ENCODE peak calls at places on chromosomes 13 and 19, in five cellular contexts. K is heart right ventricle, Q is hepatocyte, B is body of pancreas, D is pancreas. F is an unnamed sample.

GRCh38 chr19:18135712-18136584 is 17.0 kb upstream of the PIK3R2 start:
- DNase-seq in K (no peak), Q (peak; percentile 91), B (peak; percentile 83), D (peak; percentile 76), F (no peak)

GRCh38 chr13:98710521-98710920 is 42.0 kb downstream of the SLC15A1 start:
- DNase-seq in K (no peak), Q (no peak), B (no peak), D (no peak), F (peak; percentile 63)

GRCh38 chr13:59352600-59352999 is 811.1 kb downstream of the DIAPH3 start:
- DNase-seq in K (no peak), Q (peak; percentile 19), B (peak; percentile 42), D (peak; percentile 55), F (no peak)

GRCh38 chr19:41845051-41845590 is 279 bp downstream of the DMRTC2 start:
- DNase-seq in K (no peak), Q (no peak), B (no peak), D (no peak), F (no peak)

GRCh38 chr13:74111399-74111798 is 22.8 kb downstream of the KLF12 start:
- DNase-seq in K (no peak), Q (no peak), B (no peak), D (no peak), F (no peak)

GRCh38 chr13:23433171-23434153 is at the start of gene SACS:
- DNase-seq in K (no peak), Q (peak; percentile 45), B (peak; percentile 31), D (peak; percentile 36), F (no peak)

GRCh38 chr13:45295536-45295935 is 45.4 kb downstream of the TPT1 start:
- DNase-seq in K (no peak), Q (no peak), B (peak; percentile 8), D (no peak), F (no peak)

GRCh38 chr13:33164331-33164730 is 121.2 kb downstream of the STARD13 start:
- DNase-seq in K (no peak), Q (no peak), B (no peak), D (no peak), F (no peak)

GRCh38 chr13:40271931-40272775 is 394.3 kb downstream of the FOXO1 start:
- DNase-seq in K (peak; percentile 44), Q (peak; percentile 44), B (peak; percentile 70), D (peak; percentile 29), F (peak; percentile 57)

GRCh38 chr19:46748325-46749109 is 2.3 kb upstream of the STRN4 start:
- DNase-seq in K (peak; percentile 73), Q (peak; percentile 78), B (peak; percentile 68), D (peak; percentile 55), F (peak; percentile 78)

GRCh38 chr19:7292352-7292949 is 1.8 kb downstream of the INSR start:
- DNase-seq in K (no peak), Q (no peak), B (peak; percentile 33), D (peak; percentile 24), F (no peak)

GRCh38 chr13:74674701-74675100 is 540.5 kb upstream of the KLF12 start:
- DNase-seq in K (no peak), Q (no peak), B (no peak), D (no peak), F (no peak)

GRCh38 chr19:40314646-40315045 is 29.5 kb upstream of the AKT2 start:
- DNase-seq in K (no peak), Q (no peak), B (no peak), D (no peak), F (no peak)

GRCh38 chr13:100138859-100139491 is 50.1 kb downstream of the PCCA start:
- DNase-seq in K (no peak), Q (no peak), B (no peak), D (no peak), F (no peak)

GRCh38 chr19:1811472-1811894 is 593 bp downstream of the ATP8B3 start:
- DNase-seq in K (peak; percentile 62), Q (peak; percentile 87), B (peak; percentile 80), D (peak; percentile 71), F (peak; percentile 62)

GRCh38 chr19:14871619-14872230 is 14.2 kb downstream of the OR7A17 start:
- DNase-seq in K (no peak), Q (no peak), B (no peak), D (no peak), F (no peak)

GRCh38 chr19:55643733-55644116 is 276 bp downstream of the ZNF581 start:
- DNase-seq in K (no peak), Q (no peak), B (no peak), D (no peak), F (no peak)

GRCh38 chr13:45728759-45729158 is 26.6 kb downstream of the CBY2 start:
- DNase-seq in K (no peak), Q (peak; percentile 22), B (no peak), D (no peak), F (no peak)

GRCh38 chr19:17510220-17510993 is 1.0 kb upstream of the PGLS start:
- DNase-seq in K (no peak), Q (no peak), B (no peak), D (no peak), F (peak; percentile 20)

GRCh38 chr19:50344661-50345318 is 15.6 kb upstream of the KCNC3 start:
- DNase-seq in K (no peak), Q (no peak), B (no peak), D (no peak), F (no peak)

GRCh38 chr19:5127710-5128109 is 158.8 kb downstream of the KDM4B start:
- DNase-seq in K (no peak), Q (no peak), B (no peak), D (no peak), F (no peak)

GRCh38 chr13:30615851-30616311 is 1.8 kb upstream of the USPL1 start:
- DNase-seq in K (no peak), Q (peak; percentile 56), B (no peak), D (no peak), F (no peak)

GRCh38 chr19:10290876-10291553 is 1.3 kb downstream of the ICAM5 start:
- DNase-seq in K (peak; percentile 64), Q (peak; percentile 58), B (peak; percentile 50), D (no peak), F (no peak)

GRCh38 chr13:21106089-21106488 is 44.7 kb upstream of the LATS2 start:
- DNase-seq in K (no peak), Q (no peak), B (no peak), D (no peak), F (peak; percentile 75)

GRCh38 chr13:76697277-76697676 is 188.9 kb downstream of the KCTD12 start:
- DNase-seq in K (no peak), Q (no peak), B (no peak), D (no peak), F (no peak)

GRCh38 chr13:34044660-34045080 is 226.7 kb downstream of the RFC3 start:
- DNase-seq in K (no peak), Q (no peak), B (no peak), D (no peak), F (peak; percentile 92)

GRCh38 chr13:77516342-77516789 is 19.1 kb upstream of the SCEL start:
- DNase-seq in K (no peak), Q (no peak), B (no peak), D (no peak), F (no peak)

GRCh38 chr19:46670874-46671273 is 9.9 kb upstream of the DACT3 start:
- DNase-seq in K (no peak), Q (no peak), B (no peak), D (no peak), F (no peak)

GRCh38 chr19:1953037-1953436 is 12.1 kb downstream of the CSNK1G2 start:
- DNase-seq in K (no peak), Q (no peak), B (no peak), D (no peak), F (no peak)

GRCh38 chr13:20475927-20476691 is 49.5 kb downstream of the CRYL1 start:
- DNase-seq in K (no peak), Q (peak; percentile 24), B (peak; percentile 76), D (peak; percentile 60), F (no peak)

GRCh38 chr19:5578094-5578846 is 10.5 kb upstream of the TINCR start:
- DNase-seq in K (peak; percentile 69), Q (peak; percentile 85), B (peak; percentile 63), D (no peak), F (peak; percentile 47)

GRCh38 chr19:47069795-47070194 is 21.4 kb upstream of the TMEM160 start:
- DNase-seq in K (no peak), Q (no peak), B (no peak), D (no peak), F (no peak)

GRCh38 chr13:33236021-33236420 is 49.5 kb downstream of the STARD13 start:
- DNase-seq in K (no peak), Q (no peak), B (no peak), D (no peak), F (no peak)

DNA sequence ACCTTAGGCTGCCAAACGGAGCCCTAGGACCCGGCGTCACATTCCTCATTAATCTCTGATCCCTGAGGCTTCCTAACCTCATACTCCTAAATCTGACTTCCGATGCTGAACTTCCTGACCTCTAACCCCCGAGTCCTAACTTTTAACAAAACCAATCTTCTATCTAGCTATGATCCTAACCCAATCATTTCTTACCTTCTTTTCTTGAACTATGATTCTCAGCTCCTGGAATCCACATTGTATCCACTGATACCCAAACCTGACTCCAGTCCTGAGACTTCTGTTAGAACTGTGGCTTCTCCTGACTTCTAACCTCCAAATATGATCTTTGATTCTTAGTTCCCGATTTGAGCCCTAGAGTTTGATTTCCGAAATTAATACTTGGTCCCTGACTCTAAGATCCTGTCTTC is 456 bp downstream of the NFKBIB start:
- DNase-seq in K (no peak), Q (no peak), B (no peak), D (no peak), F (no peak)
- H3K36me3 ChIP-seq in K (no peaks in the 10 kb centered on the region), Q (no peaks in the 10 kb centered on the region), B (peaks cover 4% of the 10 kb centered on the region), D (no peaks in the 10 kb centered on the region), F (peaks cover 6% of the 10 kb centered on the region)

GRCh38 chr19:23461120-23461519 is 65.8 kb upstream of the ZNF91 start:
- DNase-seq in K (no peak), Q (no peak), B (no peak), D (no peak), F (no peak)
- H3K9me3 ChIP-seq in K (no peaks in the 10 kb centered on the region), Q (no peaks in the 10 kb centered on the region), B (peaks cover 7% of the 10 kb centered on the region), D (no peaks in the 10 kb centered on the region), F (no peaks in the 10 kb centered on the region)

DNA sequence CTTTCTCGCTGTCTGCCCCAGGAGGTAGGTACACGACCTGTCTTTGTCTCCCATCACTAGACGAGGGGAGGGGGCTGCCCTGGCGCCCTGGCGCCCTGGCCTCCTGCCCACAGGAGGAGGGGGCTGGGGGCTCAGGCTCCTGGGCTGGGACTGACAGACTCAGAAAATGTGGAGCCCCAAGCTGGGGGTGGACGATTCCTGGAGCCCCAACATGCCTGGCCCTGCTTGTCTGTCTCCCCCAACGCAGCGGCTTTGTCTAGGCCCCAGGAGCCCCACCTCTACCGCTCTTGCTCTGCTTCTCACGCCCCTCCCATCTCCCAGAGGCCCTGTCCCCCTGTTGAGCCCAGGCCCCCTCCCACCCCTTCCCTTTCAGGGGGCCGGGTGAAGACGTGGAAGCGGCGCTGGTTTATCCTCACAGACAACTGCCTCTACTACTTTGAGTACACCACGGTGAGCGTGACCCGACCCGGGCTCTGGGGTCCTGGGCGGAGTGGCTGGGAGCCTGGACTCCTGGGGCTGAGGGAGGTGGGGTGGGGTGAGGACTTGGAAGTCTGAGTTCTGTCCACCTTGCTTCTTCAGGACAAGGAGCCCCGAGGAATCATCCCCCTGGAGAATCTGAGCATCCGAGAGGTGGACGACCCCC is 8.6 kb downstream of the CYTH2 start:
- DNase-seq in K (no peak), Q (no peak), B (no peak), D (no peak), F (no peak)
- H3K36me3 ChIP-seq in K (peaks cover 8% of the 10 kb centered on the region), Q (no peaks in the 10 kb centered on the region), B (peaks cover 17% of the 10 kb centered on the region), D (peaks cover 39% of the 10 kb centered on the region), F (peaks cover 83% of the 10 kb centered on the region)

DNA sequence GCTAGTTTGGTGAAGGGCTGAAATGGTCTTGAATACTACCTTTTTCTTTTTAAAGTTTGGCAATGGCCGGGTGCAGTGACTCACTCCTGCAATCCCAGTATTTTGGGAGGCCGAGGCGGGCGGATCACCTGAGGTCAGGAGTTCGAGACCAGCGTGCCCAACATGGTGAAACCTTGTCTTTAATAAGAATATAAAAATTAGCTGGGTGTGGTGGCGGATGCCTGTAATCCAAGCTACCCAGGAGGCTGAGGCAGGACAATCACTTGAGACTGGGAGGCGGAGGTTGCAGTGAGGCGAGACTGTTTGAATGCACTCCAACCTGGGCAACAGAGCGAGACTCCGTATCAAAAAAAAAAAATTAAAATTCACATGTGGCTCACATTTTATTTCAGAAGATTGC is 880 bp upstream of the ZNF723 start:
- DNase-seq in K (no peak), Q (no peak), B (no peak), D (no peak), F (no peak)
- H3K9me3 ChIP-seq in K (no peaks in the 10 kb centered on the region), Q (peaks cover 3% of the 10 kb centered on the region), B (peaks cover 4% of the 10 kb centered on the region), D (no peaks in the 10 kb centered on the region), F (peaks cover 4% of the 10 kb centered on the region)

F was measured in SJSA1.